ENCODE peak calls at places on chromosomes 2 and 18, in eight cellular contexts. One of them, this sample, is unnamed. For H3K4me1, the result is how much of the 10 kb centered on the place peaks cover.

GRCh38 chr18:36288689-36289088 is 8.8 kb upstream of the FHOD3 start:
- DNase-seq in lower lobe of right lung: no peak
- DNase-seq in heart left ventricle: no peak
- DNase-seq in neural progenitor cell: no peak
- DNase-seq in uterus: no peak
- DNase-seq in fibroblast of lung: no peak
- DNase-seq in CD8-positive, alpha-beta memory T cell: no peak
- DNase-seq in tibial nerve: no peak
- DNase-seq in this sample: no peak

GRCh38 chr2:68828887-68829708 is 42.1 kb downstream of the BMP10 start:
- DNase-seq in lower lobe of right lung: peak
- DNase-seq in heart left ventricle: peak
- DNase-seq in neural progenitor cell: no peak
- DNase-seq in uterus: peak
- DNase-seq in fibroblast of lung: peak
- DNase-seq in CD8-positive, alpha-beta memory T cell: peak
- DNase-seq in tibial nerve: peak
- DNase-seq in this sample: peak

GRCh38 chr18:7520200-7520780 is 46.8 kb upstream of the PTPRM start:
- DNase-seq in lower lobe of right lung: no peak
- DNase-seq in heart left ventricle: no peak
- DNase-seq in neural progenitor cell: no peak
- DNase-seq in uterus: no peak
- DNase-seq in fibroblast of lung: no peak
- DNase-seq in CD8-positive, alpha-beta memory T cell: no peak
- DNase-seq in tibial nerve: no peak
- DNase-seq in this sample: no peak

GRCh38 chr2:33377048-33377447 is 99.4 kb upstream of the RASGRP3 start:
- DNase-seq in lower lobe of right lung: no peak
- DNase-seq in heart left ventricle: peak
- DNase-seq in neural progenitor cell: no peak
- DNase-seq in uterus: no peak
- DNase-seq in fibroblast of lung: peak
- DNase-seq in CD8-positive, alpha-beta memory T cell: no peak
- DNase-seq in tibial nerve: peak
- DNase-seq in this sample: peak

GRCh38 chr2:188580738-188581137 is 289.1 kb downstream of the GULP1 start:
- DNase-seq in lower lobe of right lung: no peak
- DNase-seq in heart left ventricle: no peak
- DNase-seq in neural progenitor cell: no peak
- DNase-seq in uterus: no peak
- DNase-seq in fibroblast of lung: peak
- DNase-seq in CD8-positive, alpha-beta memory T cell: no peak
- DNase-seq in tibial nerve: no peak
- DNase-seq in this sample: no peak

GRCh38 chr2:134897932-134898331 is 20.7 kb upstream of the CCNT2 start:
- DNase-seq in lower lobe of right lung: no peak
- DNase-seq in heart left ventricle: no peak
- DNase-seq in neural progenitor cell: no peak
- DNase-seq in uterus: no peak
- DNase-seq in fibroblast of lung: no peak
- DNase-seq in CD8-positive, alpha-beta memory T cell: no peak
- DNase-seq in tibial nerve: no peak
- DNase-seq in this sample: no peak

GRCh38 chr2:234958746-234959395 is 7.1 kb downstream of the SH3BP4 start:
- DNase-seq in lower lobe of right lung: peak
- DNase-seq in heart left ventricle: no peak
- DNase-seq in neural progenitor cell: no peak
- DNase-seq in uterus: no peak
- DNase-seq in fibroblast of lung: no peak
- DNase-seq in CD8-positive, alpha-beta memory T cell: no peak
- DNase-seq in tibial nerve: no peak
- DNase-seq in this sample: no peak

GRCh38 chr2:74441690-74442482 is at the start of gene RTKN:
- DNase-seq in lower lobe of right lung: peak
- DNase-seq in heart left ventricle: no peak
- DNase-seq in neural progenitor cell: peak
- DNase-seq in uterus: no peak
- DNase-seq in fibroblast of lung: no peak
- DNase-seq in CD8-positive, alpha-beta memory T cell: peak
- DNase-seq in tibial nerve: peak
- DNase-seq in this sample: peak

GRCh38 chr2:85053802-85054201 is 79.4 kb upstream of the TCF7L1 start:
- DNase-seq in lower lobe of right lung: no peak
- DNase-seq in heart left ventricle: no peak
- DNase-seq in neural progenitor cell: peak
- DNase-seq in uterus: no peak
- DNase-seq in fibroblast of lung: peak
- DNase-seq in CD8-positive, alpha-beta memory T cell: no peak
- DNase-seq in tibial nerve: no peak
- DNase-seq in this sample: no peak

GRCh38 chr2:10225291-10226031 is 77.2 kb upstream of the HPCAL1 start:
- DNase-seq in lower lobe of right lung: peak
- DNase-seq in heart left ventricle: no peak
- DNase-seq in neural progenitor cell: peak
- DNase-seq in uterus: peak
- DNase-seq in fibroblast of lung: no peak
- DNase-seq in CD8-positive, alpha-beta memory T cell: no peak
- DNase-seq in tibial nerve: no peak
- DNase-seq in this sample: no peak

GRCh38 chr18:68447286-68447685 is 267.6 kb downstream of the TMX3 start:
- DNase-seq in lower lobe of right lung: no peak
- DNase-seq in heart left ventricle: no peak
- DNase-seq in neural progenitor cell: no peak
- DNase-seq in uterus: no peak
- DNase-seq in fibroblast of lung: peak
- DNase-seq in CD8-positive, alpha-beta memory T cell: no peak
- DNase-seq in tibial nerve: no peak
- DNase-seq in this sample: no peak

GRCh38 chr2:102703748-102704147 is 58.1 kb upstream of the TMEM182 start:
- DNase-seq in lower lobe of right lung: no peak
- DNase-seq in heart left ventricle: no peak
- DNase-seq in neural progenitor cell: peak
- DNase-seq in uterus: no peak
- DNase-seq in fibroblast of lung: peak
- DNase-seq in CD8-positive, alpha-beta memory T cell: no peak
- DNase-seq in tibial nerve: no peak
- DNase-seq in this sample: no peak

GRCh38 chr2:188474316-188474715 is 182.6 kb downstream of the GULP1 start:
- DNase-seq in lower lobe of right lung: no peak
- DNase-seq in heart left ventricle: no peak
- DNase-seq in neural progenitor cell: no peak
- DNase-seq in uterus: no peak
- DNase-seq in fibroblast of lung: no peak
- DNase-seq in CD8-positive, alpha-beta memory T cell: no peak
- DNase-seq in tibial nerve: no peak
- DNase-seq in this sample: no peak

GRCh38 chr18:70469916-70470315 is 181.1 kb downstream of the SOCS6 start:
- DNase-seq in lower lobe of right lung: no peak
- DNase-seq in heart left ventricle: no peak
- DNase-seq in neural progenitor cell: peak
- DNase-seq in uterus: no peak
- DNase-seq in fibroblast of lung: peak
- DNase-seq in CD8-positive, alpha-beta memory T cell: no peak
- DNase-seq in tibial nerve: no peak
- DNase-seq in this sample: no peak

GRCh38 chr18:46482831-46483230 is 174.2 kb downstream of the LOXHD1 start:
- DNase-seq in lower lobe of right lung: no peak
- DNase-seq in heart left ventricle: no peak
- DNase-seq in neural progenitor cell: no peak
- DNase-seq in uterus: no peak
- DNase-seq in fibroblast of lung: no peak
- DNase-seq in CD8-positive, alpha-beta memory T cell: no peak
- DNase-seq in tibial nerve: no peak
- DNase-seq in this sample: no peak

GRCh38 chr2:108946442-108946841 is 42.6 kb downstream of the EDAR start:
- DNase-seq in lower lobe of right lung: no peak
- DNase-seq in heart left ventricle: no peak
- DNase-seq in neural progenitor cell: no peak
- DNase-seq in uterus: no peak
- DNase-seq in fibroblast of lung: no peak
- DNase-seq in CD8-positive, alpha-beta memory T cell: no peak
- DNase-seq in tibial nerve: no peak
- DNase-seq in this sample: no peak

GRCh38 chr2:166411473-166412230 is 35.9 kb upstream of the SCN9A start:
- DNase-seq in lower lobe of right lung: no peak
- DNase-seq in heart left ventricle: no peak
- DNase-seq in neural progenitor cell: no peak
- DNase-seq in uterus: no peak
- DNase-seq in fibroblast of lung: peak
- DNase-seq in CD8-positive, alpha-beta memory T cell: no peak
- DNase-seq in tibial nerve: no peak
- DNase-seq in this sample: no peak

GRCh38 chr2:219168932-219169331 is 897 bp downstream of the SLC23A3 start:
- DNase-seq in lower lobe of right lung: no peak
- DNase-seq in heart left ventricle: no peak
- DNase-seq in neural progenitor cell: no peak
- DNase-seq in uterus: no peak
- DNase-seq in fibroblast of lung: no peak
- DNase-seq in CD8-positive, alpha-beta memory T cell: no peak
- DNase-seq in tibial nerve: no peak
- DNase-seq in this sample: no peak

GRCh38 chr2:233075966-233076339 is 15.8 kb downstream of the INPP5D start:
- DNase-seq in lower lobe of right lung: no peak
- DNase-seq in heart left ventricle: no peak
- DNase-seq in neural progenitor cell: no peak
- DNase-seq in uterus: no peak
- DNase-seq in fibroblast of lung: no peak
- DNase-seq in CD8-positive, alpha-beta memory T cell: peak
- DNase-seq in tibial nerve: no peak
- DNase-seq in this sample: no peak

GRCh38 chr2:26561918-26562810 is 79.0 kb downstream of the CIB4 start:
- DNase-seq in lower lobe of right lung: peak
- DNase-seq in heart left ventricle: peak
- DNase-seq in neural progenitor cell: no peak
- DNase-seq in uterus: no peak
- DNase-seq in fibroblast of lung: peak
- DNase-seq in CD8-positive, alpha-beta memory T cell: no peak
- DNase-seq in tibial nerve: no peak
- DNase-seq in this sample: peak

GRCh38 chr2:231356474-231356849 is 39.0 kb upstream of the B3GNT7 start:
- DNase-seq in lower lobe of right lung: no peak
- DNase-seq in heart left ventricle: no peak
- DNase-seq in neural progenitor cell: no peak
- DNase-seq in uterus: no peak
- DNase-seq in fibroblast of lung: no peak
- DNase-seq in CD8-positive, alpha-beta memory T cell: no peak
- DNase-seq in tibial nerve: no peak
- DNase-seq in this sample: no peak

GRCh38 chr2:102505290-102505689 is 32.3 kb downstream of the SLC9A4 start:
- DNase-seq in lower lobe of right lung: peak
- DNase-seq in heart left ventricle: no peak
- DNase-seq in neural progenitor cell: no peak
- DNase-seq in uterus: no peak
- DNase-seq in fibroblast of lung: no peak
- DNase-seq in CD8-positive, alpha-beta memory T cell: no peak
- DNase-seq in tibial nerve: no peak
- DNase-seq in this sample: no peak

GRCh38 chr18:80171190-80171872 is 62.3 kb downstream of the ADNP2 start:
- DNase-seq in lower lobe of right lung: peak
- DNase-seq in heart left ventricle: peak
- DNase-seq in neural progenitor cell: peak
- DNase-seq in uterus: peak
- DNase-seq in fibroblast of lung: peak
- DNase-seq in CD8-positive, alpha-beta memory T cell: peak
- DNase-seq in tibial nerve: peak
- DNase-seq in this sample: peak
- H3K4me3 ChIP-seq in lower lobe of right lung: peak
- H3K4me3 ChIP-seq in heart left ventricle: peak
- H3K4me3 ChIP-seq in neural progenitor cell: no peak
- H3K4me3 ChIP-seq in uterus: peak
- H3K4me3 ChIP-seq in fibroblast of lung: no peak
- H3K4me3 ChIP-seq in CD8-positive, alpha-beta memory T cell: no peak
- H3K4me3 ChIP-seq in tibial nerve: peak
- H3K4me3 ChIP-seq in this sample: no peak

DNA sequence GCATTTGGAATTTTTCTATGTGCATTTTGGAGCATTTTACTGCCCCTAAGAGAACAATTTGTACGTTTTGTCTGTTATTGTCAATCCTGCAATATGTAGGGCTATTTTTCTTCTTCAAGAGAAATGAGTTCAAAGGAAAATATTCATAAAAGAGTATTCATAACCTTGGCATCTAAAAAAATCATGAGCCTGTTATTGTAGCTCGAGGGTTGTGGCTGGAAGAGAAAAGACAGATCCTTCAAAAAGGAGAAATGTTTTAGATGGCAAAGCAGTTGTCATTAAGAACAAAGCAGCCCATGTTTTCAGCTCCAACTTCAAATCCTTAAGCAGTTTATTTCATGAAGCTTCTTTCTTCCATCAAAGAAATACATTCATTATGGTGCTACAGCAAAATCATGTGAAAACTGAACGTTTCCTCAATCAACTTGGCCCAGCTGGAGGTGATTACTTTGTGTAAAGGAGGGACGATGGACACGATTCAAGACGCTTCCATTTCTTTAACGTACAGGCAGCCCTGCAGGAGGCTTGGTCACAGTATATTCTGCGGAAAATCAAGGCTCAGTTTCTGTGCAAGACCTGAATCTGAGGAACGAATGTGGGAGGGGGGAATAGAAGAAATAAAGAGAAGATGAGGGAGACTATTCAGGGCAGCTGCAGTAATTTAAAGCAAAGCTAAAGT is 31.4 kb downstream of the QPCT start:
- DNase-seq in lower lobe of right lung: no peak
- DNase-seq in heart left ventricle: no peak
- DNase-seq in neural progenitor cell: no peak
- DNase-seq in uterus: no peak
- DNase-seq in fibroblast of lung: no peak
- DNase-seq in CD8-positive, alpha-beta memory T cell: no peak
- DNase-seq in tibial nerve: no peak
- DNase-seq in this sample: no peak
- H3K4me1 ChIP-seq in lower lobe of right lung: under half
- H3K4me1 ChIP-seq in heart left ventricle: under half
- H3K4me1 ChIP-seq in neural progenitor cell: under half
- H3K4me1 ChIP-seq in uterus: under half
- H3K4me1 ChIP-seq in fibroblast of lung: under half
- H3K4me1 ChIP-seq in CD8-positive, alpha-beta memory T cell: under half
- H3K4me1 ChIP-seq in tibial nerve: under half
- H3K4me1 ChIP-seq in this sample: under half

DNA sequence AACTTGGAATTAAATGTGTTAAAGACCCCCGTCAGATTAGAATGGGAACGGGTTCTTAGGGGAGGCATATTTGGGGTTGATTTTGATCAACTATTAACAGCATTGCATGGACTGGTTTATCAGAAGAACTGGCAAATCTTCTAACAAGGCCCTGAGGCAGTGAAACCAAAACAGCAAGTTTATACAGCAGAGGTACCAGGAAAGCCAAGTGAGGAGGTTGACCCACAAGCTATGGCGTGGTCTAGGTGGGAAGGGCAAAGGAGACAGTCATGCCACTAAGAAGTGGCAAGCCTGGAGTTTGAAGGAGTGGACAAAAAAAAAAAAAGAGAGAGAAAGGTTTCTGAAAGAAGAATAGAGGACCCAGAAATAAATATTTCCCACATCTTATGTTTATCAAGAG is 187.0 kb downstream of the MREG start:
- DNase-seq in lower lobe of right lung: no peak
- DNase-seq in heart left ventricle: no peak
- DNase-seq in neural progenitor cell: no peak
- DNase-seq in uterus: no peak
- DNase-seq in fibroblast of lung: no peak
- DNase-seq in CD8-positive, alpha-beta memory T cell: no peak
- DNase-seq in tibial nerve: no peak
- DNase-seq in this sample: no peak
- H3K27ac ChIP-seq in lower lobe of right lung: no peak
- H3K27ac ChIP-seq in heart left ventricle: no peak
- H3K27ac ChIP-seq in neural progenitor cell: no peak
- H3K27ac ChIP-seq in uterus: no peak
- H3K27ac ChIP-seq in fibroblast of lung: no peak
- H3K27ac ChIP-seq in CD8-positive, alpha-beta memory T cell: no peak
- H3K27ac ChIP-seq in tibial nerve: no peak
- H3K27ac ChIP-seq in this sample: no peak

GRCh38 chr2:54482725-54483124 is 26.6 kb downstream of the SPTBN1 start:
- DNase-seq in lower lobe of right lung: no peak
- DNase-seq in heart left ventricle: peak
- DNase-seq in neural progenitor cell: peak
- DNase-seq in uterus: peak
- DNase-seq in fibroblast of lung: peak
- DNase-seq in CD8-positive, alpha-beta memory T cell: no peak
- DNase-seq in tibial nerve: peak
- DNase-seq in this sample: peak
- H3K4me3 ChIP-seq in lower lobe of right lung: no peak
- H3K4me3 ChIP-seq in heart left ventricle: peak
- H3K4me3 ChIP-seq in neural progenitor cell: no peak
- H3K4me3 ChIP-seq in uterus: no peak
- H3K4me3 ChIP-seq in fibroblast of lung: no peak
- H3K4me3 ChIP-seq in CD8-positive, alpha-beta memory T cell: no peak
- H3K4me3 ChIP-seq in tibial nerve: no peak
- H3K4me3 ChIP-seq in this sample: no peak

This sample was measured in right cardiac atrium.